ENCODE peak calls at places on chromosomes 2 and 18, in five cellular contexts. One of them, this sample, is unnamed.

GRCh38 chr2:127055786-127056076 is 51.2 kb downstream of the BIN1 start:
- DNase-seq in right lobe of liver: no peak
- DNase-seq in effector memory CD4-positive, alpha-beta T cell: no peak
- DNase-seq in NCI-H524: no peak
- DNase-seq in GM04504: no peak
- DNase-seq in this sample: no peak

GRCh38 chr2:111663471-111663951 is 220.5 kb downstream of the ANAPC1 start:
- DNase-seq in right lobe of liver: no peak
- DNase-seq in effector memory CD4-positive, alpha-beta T cell: no peak
- DNase-seq in NCI-H524: peak
- DNase-seq in GM04504: no peak
- DNase-seq in this sample: no peak

GRCh38 chr2:166404831-166405568 is 29.3 kb upstream of the SCN9A start:
- DNase-seq in right lobe of liver: no peak
- DNase-seq in effector memory CD4-positive, alpha-beta T cell: no peak
- DNase-seq in NCI-H524: no peak
- DNase-seq in GM04504: no peak
- DNase-seq in this sample: no peak

GRCh38 chr2:39377226-39377939 is 59.7 kb downstream of the MAP4K3 start:
- DNase-seq in right lobe of liver: no peak
- DNase-seq in effector memory CD4-positive, alpha-beta T cell: no peak
- DNase-seq in NCI-H524: no peak
- DNase-seq in GM04504: no peak
- DNase-seq in this sample: peak

GRCh38 chr18:9926977-9927376 is 13.2 kb downstream of the VAPA start:
- DNase-seq in right lobe of liver: no peak
- DNase-seq in effector memory CD4-positive, alpha-beta T cell: no peak
- DNase-seq in NCI-H524: no peak
- DNase-seq in GM04504: no peak
- DNase-seq in this sample: no peak

GRCh38 chr2:174218773-174219172 is 29.6 kb downstream of the OLA1 start:
- DNase-seq in right lobe of liver: no peak
- DNase-seq in effector memory CD4-positive, alpha-beta T cell: no peak
- DNase-seq in NCI-H524: no peak
- DNase-seq in GM04504: no peak
- DNase-seq in this sample: no peak

GRCh38 chr2:181285116-181285515 is 172.1 kb upstream of the ITGA4 start:
- DNase-seq in right lobe of liver: no peak
- DNase-seq in effector memory CD4-positive, alpha-beta T cell: no peak
- DNase-seq in NCI-H524: no peak
- DNase-seq in GM04504: no peak
- DNase-seq in this sample: no peak

GRCh38 chr18:70419526-70419925 is 130.7 kb downstream of the SOCS6 start:
- DNase-seq in right lobe of liver: no peak
- DNase-seq in effector memory CD4-positive, alpha-beta T cell: no peak
- DNase-seq in NCI-H524: no peak
- DNase-seq in GM04504: no peak
- DNase-seq in this sample: no peak

GRCh38 chr2:317501-318424 is 29.9 kb upstream of the ALKAL2 start:
- DNase-seq in right lobe of liver: no peak
- DNase-seq in effector memory CD4-positive, alpha-beta T cell: no peak
- DNase-seq in NCI-H524: no peak
- DNase-seq in GM04504: no peak
- DNase-seq in this sample: no peak

GRCh38 chr2:9768388-9768787 is 74.9 kb upstream of the TAF1B start:
- DNase-seq in right lobe of liver: no peak
- DNase-seq in effector memory CD4-positive, alpha-beta T cell: no peak
- DNase-seq in NCI-H524: peak
- DNase-seq in GM04504: no peak
- DNase-seq in this sample: no peak

GRCh38 chr2:198314559-198315153 is 510.3 kb downstream of the PLCL1 start:
- DNase-seq in right lobe of liver: no peak
- DNase-seq in effector memory CD4-positive, alpha-beta T cell: no peak
- DNase-seq in NCI-H524: peak
- DNase-seq in GM04504: peak
- DNase-seq in this sample: no peak

GRCh38 chr18:44541159-44541558 is 139.5 kb upstream of the SETBP1 start:
- DNase-seq in right lobe of liver: no peak
- DNase-seq in effector memory CD4-positive, alpha-beta T cell: no peak
- DNase-seq in NCI-H524: no peak
- DNase-seq in GM04504: no peak
- DNase-seq in this sample: no peak

GRCh38 chr18:26642461-26643348 is 94.4 kb upstream of the KCTD1 start:
- DNase-seq in right lobe of liver: no peak
- DNase-seq in effector memory CD4-positive, alpha-beta T cell: no peak
- DNase-seq in NCI-H524: no peak
- DNase-seq in GM04504: no peak
- DNase-seq in this sample: no peak

GRCh38 chr2:167404896-167405295 is 516.6 kb downstream of the XIRP2 start:
- DNase-seq in right lobe of liver: no peak
- DNase-seq in effector memory CD4-positive, alpha-beta T cell: no peak
- DNase-seq in NCI-H524: no peak
- DNase-seq in GM04504: no peak
- DNase-seq in this sample: no peak

GRCh38 chr2:62270728-62271127 is 74.8 kb downstream of the B3GNT2 start:
- DNase-seq in right lobe of liver: peak
- DNase-seq in effector memory CD4-positive, alpha-beta T cell: no peak
- DNase-seq in NCI-H524: peak
- DNase-seq in GM04504: no peak
- DNase-seq in this sample: no peak

GRCh38 chr2:154623819-154624218 is 74.7 kb upstream of the KCNJ3 start:
- DNase-seq in right lobe of liver: no peak
- DNase-seq in effector memory CD4-positive, alpha-beta T cell: no peak
- DNase-seq in NCI-H524: peak
- DNase-seq in GM04504: peak
- DNase-seq in this sample: peak

GRCh38 chr2:100365434-100365833 is 43.1 kb upstream of the LONRF2 start:
- DNase-seq in right lobe of liver: no peak
- DNase-seq in effector memory CD4-positive, alpha-beta T cell: no peak
- DNase-seq in NCI-H524: peak
- DNase-seq in GM04504: peak
- DNase-seq in this sample: no peak

GRCh38 chr2:46858697-46859080 is 56.9 kb downstream of the MCFD2 start:
- DNase-seq in right lobe of liver: no peak
- DNase-seq in effector memory CD4-positive, alpha-beta T cell: no peak
- DNase-seq in NCI-H524: no peak
- DNase-seq in GM04504: peak
- DNase-seq in this sample: peak

GRCh38 chr2:98747888-98748287 is 17.0 kb upstream of the MGAT4A start:
- DNase-seq in right lobe of liver: no peak
- DNase-seq in effector memory CD4-positive, alpha-beta T cell: no peak
- DNase-seq in NCI-H524: no peak
- DNase-seq in GM04504: no peak
- DNase-seq in this sample: no peak

GRCh38 chr2:106094101-106094860 is 99.8 kb downstream of the UXS1 start:
- DNase-seq in right lobe of liver: no peak
- DNase-seq in effector memory CD4-positive, alpha-beta T cell: peak
- DNase-seq in NCI-H524: no peak
- DNase-seq in GM04504: no peak
- DNase-seq in this sample: no peak

GRCh38 chr2:41736105-41736567 is 311.7 kb upstream of the PKDCC start:
- DNase-seq in right lobe of liver: no peak
- DNase-seq in effector memory CD4-positive, alpha-beta T cell: no peak
- DNase-seq in NCI-H524: peak
- DNase-seq in GM04504: no peak
- DNase-seq in this sample: peak

GRCh38 chr2:232900811-232901701 is 31.0 kb downstream of the SNORC start:
- DNase-seq in right lobe of liver: no peak
- DNase-seq in effector memory CD4-positive, alpha-beta T cell: no peak
- DNase-seq in NCI-H524: no peak
- DNase-seq in GM04504: no peak
- DNase-seq in this sample: no peak

GRCh38 chr2:83536489-83537020 is 922.5 kb downstream of the SUCLG1 start:
- DNase-seq in right lobe of liver: no peak
- DNase-seq in effector memory CD4-positive, alpha-beta T cell: no peak
- DNase-seq in NCI-H524: no peak
- DNase-seq in GM04504: peak
- DNase-seq in this sample: no peak

GRCh38 chr2:200741468-200742202 is 70.1 kb upstream of the BZW1 start:
- DNase-seq in right lobe of liver: no peak
- DNase-seq in effector memory CD4-positive, alpha-beta T cell: no peak
- DNase-seq in NCI-H524: no peak
- DNase-seq in GM04504: no peak
- DNase-seq in this sample: no peak

GRCh38 chr2:67340118-67341011 is 56.8 kb upstream of the ETAA1 start:
- DNase-seq in right lobe of liver: no peak
- DNase-seq in effector memory CD4-positive, alpha-beta T cell: no peak
- DNase-seq in NCI-H524: no peak
- DNase-seq in GM04504: no peak
- DNase-seq in this sample: no peak

GRCh38 chr2:25697559-25698341 is 24.4 kb upstream of the DTNB start:
- DNase-seq in right lobe of liver: no peak
- DNase-seq in effector memory CD4-positive, alpha-beta T cell: no peak
- DNase-seq in NCI-H524: peak
- DNase-seq in GM04504: no peak
- DNase-seq in this sample: no peak

GRCh38 chr2:99926986-99927385 is 215.4 kb downstream of the AFF3 start:
- DNase-seq in right lobe of liver: no peak
- DNase-seq in effector memory CD4-positive, alpha-beta T cell: no peak
- DNase-seq in NCI-H524: no peak
- DNase-seq in GM04504: no peak
- DNase-seq in this sample: peak

GRCh38 chr18:58668897-58669296 is 2.4 kb upstream of the MALT1 start:
- DNase-seq in right lobe of liver: no peak
- DNase-seq in effector memory CD4-positive, alpha-beta T cell: no peak
- DNase-seq in NCI-H524: no peak
- DNase-seq in GM04504: no peak
- DNase-seq in this sample: peak

GRCh38 chr2:215188078-215188477 is 49.7 kb upstream of the ABCA12 start:
- DNase-seq in right lobe of liver: no peak
- DNase-seq in effector memory CD4-positive, alpha-beta T cell: no peak
- DNase-seq in NCI-H524: no peak
- DNase-seq in GM04504: no peak
- DNase-seq in this sample: no peak